ENCODE peak calls at places on chromosomes 5 and 9, in four cellular contexts. One of them, this sample, is unnamed. For H3K27me3, the result is how much of the 10 kb centered on the place peaks cover.

GRCh38 chr9:38017149-38017884 is 51.7 kb downstream of the SHB start:
- DNase-seq in mammary epithelial cell: peak
- DNase-seq in AG04450: no peak
- DNase-seq in GM23338: peak
- DNase-seq in this sample: no peak

GRCh38 chr9:102975246-102975645 is 19.9 kb upstream of the CYLC2 start:
- DNase-seq in mammary epithelial cell: no peak
- DNase-seq in AG04450: no peak
- DNase-seq in GM23338: no peak
- DNase-seq in this sample: no peak

GRCh38 chr9:680106-680505 is 161.4 kb upstream of the DMRT1 start:
- DNase-seq in mammary epithelial cell: no peak
- DNase-seq in AG04450: no peak
- DNase-seq in GM23338: no peak
- DNase-seq in this sample: no peak

GRCh38 chr5:140025736-140026135 is 17.4 kb downstream of the NRG2 start:
- DNase-seq in mammary epithelial cell: no peak
- DNase-seq in AG04450: no peak
- DNase-seq in GM23338: no peak
- DNase-seq in this sample: no peak

GRCh38 chr5:92527311-92528078 is 1053.5 kb downstream of the NR2F1-AS1 start:
- DNase-seq in mammary epithelial cell: no peak
- DNase-seq in AG04450: no peak
- DNase-seq in GM23338: no peak
- DNase-seq in this sample: peak

GRCh38 chr5:57862471-57863282 is 380.1 kb upstream of the ACTBL2 start:
- DNase-seq in mammary epithelial cell: peak
- DNase-seq in AG04450: no peak
- DNase-seq in GM23338: no peak
- DNase-seq in this sample: no peak

GRCh38 chr5:170581211-170581610 is 77.4 kb downstream of the KCNIP1 start:
- DNase-seq in mammary epithelial cell: no peak
- DNase-seq in AG04450: no peak
- DNase-seq in GM23338: no peak
- DNase-seq in this sample: no peak

GRCh38 chr5:169904568-169904967 is 75.7 kb downstream of the INSYN2B start:
- DNase-seq in mammary epithelial cell: no peak
- DNase-seq in AG04450: no peak
- DNase-seq in GM23338: no peak
- DNase-seq in this sample: no peak

GRCh38 chr9:108934323-108934885 is at the start of gene ABITRAM:
- DNase-seq in mammary epithelial cell: peak
- DNase-seq in AG04450: peak
- DNase-seq in GM23338: peak
- DNase-seq in this sample: no peak

GRCh38 chr9:36826581-36826980 is 207.5 kb downstream of the PAX5 start:
- DNase-seq in mammary epithelial cell: no peak
- DNase-seq in AG04450: no peak
- DNase-seq in GM23338: no peak
- DNase-seq in this sample: no peak

GRCh38 chr5:139700711-139701693 is 52.9 kb downstream of the CXXC5 start:
- DNase-seq in mammary epithelial cell: no peak
- DNase-seq in AG04450: no peak
- DNase-seq in GM23338: peak
- DNase-seq in this sample: no peak

GRCh38 chr5:107314330-107314729 is 356.4 kb downstream of the EFNA5 start:
- DNase-seq in mammary epithelial cell: peak
- DNase-seq in AG04450: no peak
- DNase-seq in GM23338: no peak
- DNase-seq in this sample: no peak

GRCh38 chr9:20408513-20408912 is 213.8 kb downstream of the MLLT3 start:
- DNase-seq in mammary epithelial cell: no peak
- DNase-seq in AG04450: no peak
- DNase-seq in GM23338: peak
- DNase-seq in this sample: no peak

GRCh38 chr5:167720676-167721260 is 570.7 kb upstream of the WWC1 start:
- DNase-seq in mammary epithelial cell: no peak
- DNase-seq in AG04450: peak
- DNase-seq in GM23338: no peak
- DNase-seq in this sample: no peak

GRCh38 chr9:114989600-114990410 is 59.4 kb upstream of the TNFSF8 start:
- DNase-seq in mammary epithelial cell: no peak
- DNase-seq in AG04450: no peak
- DNase-seq in GM23338: no peak
- DNase-seq in this sample: no peak

GRCh38 chr5:118441956-118442355 is 546.4 kb downstream of the DTWD2 start:
- DNase-seq in mammary epithelial cell: no peak
- DNase-seq in AG04450: no peak
- DNase-seq in GM23338: no peak
- DNase-seq in this sample: no peak

GRCh38 chr9:79220246-79220645 is 351.5 kb upstream of the TLE4 start:
- DNase-seq in mammary epithelial cell: no peak
- DNase-seq in AG04450: no peak
- DNase-seq in GM23338: no peak
- DNase-seq in this sample: no peak

GRCh38 chr5:192970-193831 is 1.9 kb downstream of the LRRC14B start:
- DNase-seq in mammary epithelial cell: no peak
- DNase-seq in AG04450: no peak
- DNase-seq in GM23338: no peak
- DNase-seq in this sample: no peak

GRCh38 chr5:180391276-180391675 is 38.1 kb upstream of the GFPT2 start:
- DNase-seq in mammary epithelial cell: no peak
- DNase-seq in AG04450: no peak
- DNase-seq in GM23338: no peak
- DNase-seq in this sample: no peak

GRCh38 chr9:137244486-137245449 is 3.7 kb downstream of the TUBB4B start:
- DNase-seq in mammary epithelial cell: no peak
- DNase-seq in AG04450: no peak
- DNase-seq in GM23338: no peak
- DNase-seq in this sample: no peak

GRCh38 chr5:151742870-151743294 is 15.5 kb downstream of the ATOX1 start:
- DNase-seq in mammary epithelial cell: peak
- DNase-seq in AG04450: peak
- DNase-seq in GM23338: peak
- DNase-seq in this sample: no peak

GRCh38 chr9:135517407-135517822 is 3.8 kb upstream of the LCN1 start:
- DNase-seq in mammary epithelial cell: no peak
- DNase-seq in AG04450: no peak
- DNase-seq in GM23338: no peak
- DNase-seq in this sample: no peak

GRCh38 chr9:33164138-33164809 is 2.9 kb downstream of the B4GALT1 start:
- DNase-seq in mammary epithelial cell: no peak
- DNase-seq in AG04450: no peak
- DNase-seq in GM23338: no peak
- DNase-seq in this sample: no peak

GRCh38 chr5:132059696-132060500 is 557 bp upstream of the IL3 start:
- DNase-seq in mammary epithelial cell: no peak
- DNase-seq in AG04450: no peak
- DNase-seq in GM23338: no peak
- DNase-seq in this sample: no peak

GRCh38 chr5:21140987-21141386 is 1153.0 kb upstream of the CDH18 start:
- DNase-seq in mammary epithelial cell: no peak
- DNase-seq in AG04450: no peak
- DNase-seq in GM23338: no peak
- DNase-seq in this sample: no peak

GRCh38 chr9:37988041-37988440 is 81.0 kb downstream of the SHB start:
- DNase-seq in mammary epithelial cell: no peak
- DNase-seq in AG04450: no peak
- DNase-seq in GM23338: no peak
- DNase-seq in this sample: no peak

GRCh38 chr9:22117511-22118388 is 108.6 kb upstream of the CDKN2B start:
- DNase-seq in mammary epithelial cell: peak
- DNase-seq in AG04450: no peak
- DNase-seq in GM23338: peak
- DNase-seq in this sample: no peak

GRCh38 chr9:77421506-77422265 is 226.4 kb downstream of the GNA14 start:
- DNase-seq in mammary epithelial cell: no peak
- DNase-seq in AG04450: no peak
- DNase-seq in GM23338: no peak
- DNase-seq in this sample: no peak

GRCh38 chr5:160310910-160311295 is 1.5 kb downstream of the CCNJL start:
- DNase-seq in mammary epithelial cell: no peak
- DNase-seq in AG04450: no peak
- DNase-seq in GM23338: peak
- DNase-seq in this sample: no peak

GRCh38 chr5:59055745-59056448 is 473.0 kb downstream of the RAB3C start:
- DNase-seq in mammary epithelial cell: peak
- DNase-seq in AG04450: no peak
- DNase-seq in GM23338: no peak
- DNase-seq in this sample: no peak

GRCh38 chr9:70987986-70988385 is 133.4 kb downstream of the TRPM3 start:
- DNase-seq in mammary epithelial cell: no peak
- DNase-seq in AG04450: peak
- DNase-seq in GM23338: no peak
- DNase-seq in this sample: peak

GRCh38 chr5:65808818-65809217 is 86.8 kb downstream of the NLN start:
- DNase-seq in mammary epithelial cell: no peak
- DNase-seq in AG04450: no peak
- DNase-seq in GM23338: no peak
- DNase-seq in this sample: no peak

GRCh38 chr5:145471831-145472616 is 363.1 kb downstream of the PRELID2 start:
- DNase-seq in mammary epithelial cell: peak
- DNase-seq in AG04450: no peak
- DNase-seq in GM23338: peak
- DNase-seq in this sample: no peak

GRCh38 chr9:125663127-125663526 is 43.9 kb downstream of the MAPKAP1 start:
- DNase-seq in mammary epithelial cell: peak
- DNase-seq in AG04450: no peak
- DNase-seq in GM23338: no peak
- DNase-seq in this sample: no peak

GRCh38 chr5:134545070-134545868 is 19.8 kb downstream of the JADE2 start:
- DNase-seq in mammary epithelial cell: no peak
- DNase-seq in AG04450: no peak
- DNase-seq in GM23338: no peak
- DNase-seq in this sample: no peak

GRCh38 chr5:10886497-10886896 is 125.5 kb upstream of the DAP start:
- DNase-seq in mammary epithelial cell: no peak
- DNase-seq in AG04450: no peak
- DNase-seq in GM23338: no peak
- DNase-seq in this sample: no peak
- TF ChIP-seq CTCF in mammary epithelial cell: no peak
- TF ChIP-seq CTCF in AG04450: no peak
- TF ChIP-seq CTCF in GM23338: no peak
- TF ChIP-seq CTCF in this sample: no peak

DNA sequence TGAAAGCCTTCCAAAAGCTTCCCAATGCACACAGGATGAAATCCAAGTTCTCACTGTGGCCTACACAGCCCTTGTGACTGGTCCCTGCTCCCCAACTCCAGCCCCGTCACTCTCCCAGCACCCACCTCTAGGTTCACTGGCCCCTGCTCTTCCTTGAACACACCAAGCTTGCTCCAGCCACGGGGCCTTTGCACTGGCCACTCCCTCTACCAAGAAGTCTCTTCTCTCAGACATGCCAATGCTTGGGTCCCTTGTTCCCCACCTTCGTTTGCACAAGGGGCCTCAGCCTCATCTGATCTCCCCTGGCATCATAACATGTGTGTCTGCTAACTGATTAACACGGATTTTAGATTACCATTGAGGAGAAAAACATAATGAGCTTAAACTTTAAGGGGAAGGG is 56.0 kb downstream of the ROR2 start:
- DNase-seq in mammary epithelial cell: no peak
- DNase-seq in AG04450: no peak
- DNase-seq in GM23338: no peak
- DNase-seq in this sample: no peak
- H3K4me3 ChIP-seq in mammary epithelial cell: no peak
- H3K4me3 ChIP-seq in AG04450: no peak
- H3K4me3 ChIP-seq in GM23338: no peak
- H3K4me3 ChIP-seq in this sample: no peak

GRCh38 chr5:1360861-1361260 is 16.0 kb upstream of the CLPTM1L start:
- DNase-seq in mammary epithelial cell: no peak
- DNase-seq in AG04450: no peak
- DNase-seq in GM23338: no peak
- DNase-seq in this sample: no peak

GRCh38 chr5:1363581-1363980 is 18.7 kb upstream of the CLPTM1L start:
- DNase-seq in mammary epithelial cell: no peak
- DNase-seq in AG04450: no peak
- DNase-seq in GM23338: no peak
- DNase-seq in this sample: no peak

GRCh38 chr5:1363160-1363559 is 18.3 kb upstream of the CLPTM1L start:
- DNase-seq in mammary epithelial cell: no peak
- DNase-seq in AG04450: no peak
- DNase-seq in GM23338: no peak
- DNase-seq in this sample: no peak

GRCh38 chr5:1364211-1364610 is 19.3 kb upstream of the CLPTM1L start:
- DNase-seq in mammary epithelial cell: no peak
- DNase-seq in AG04450: no peak
- DNase-seq in GM23338: no peak
- DNase-seq in this sample: no peak

DNA sequence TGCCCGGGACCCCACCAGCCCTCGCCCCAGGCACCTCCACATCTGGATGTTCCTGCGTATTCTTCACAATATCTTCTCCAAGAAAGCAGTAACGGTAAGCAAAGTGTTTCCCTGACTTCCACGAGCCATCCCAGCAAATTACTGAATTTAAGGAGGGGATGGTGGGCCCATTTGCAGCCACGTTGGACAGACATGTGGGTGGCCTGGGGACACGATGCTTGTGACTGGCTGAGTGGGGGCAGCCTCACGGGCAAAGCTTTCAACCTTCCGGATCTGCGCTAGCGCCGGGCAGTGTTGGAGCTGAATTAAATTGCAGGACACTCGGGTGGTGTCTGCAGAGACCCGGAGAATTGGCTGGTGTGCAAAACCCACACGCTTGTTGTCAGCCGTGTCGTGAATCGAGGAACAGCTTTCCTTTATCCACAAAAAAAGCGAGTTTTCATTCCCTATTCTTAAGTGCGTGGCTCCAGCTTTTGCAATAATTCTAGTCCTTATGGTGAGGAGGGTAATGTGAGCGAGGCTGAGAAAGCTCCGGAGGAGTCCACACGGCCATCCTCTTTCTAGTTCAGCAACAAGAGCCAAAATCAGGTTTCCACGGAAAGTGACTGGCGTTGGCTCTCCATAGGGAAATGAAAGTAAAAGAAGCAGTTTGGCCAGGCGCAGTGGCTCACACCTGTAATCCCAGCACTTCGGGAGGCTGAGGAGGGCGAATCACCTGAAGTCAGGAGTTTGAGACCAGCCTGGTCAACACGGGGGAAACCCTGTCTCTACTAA is 17.5 kb upstream of the CLPTM1L start:
- DNase-seq in mammary epithelial cell: no peak
- DNase-seq in AG04450: no peak
- DNase-seq in GM23338: no peak
- DNase-seq in this sample: no peak
- H3K27me3 ChIP-seq in mammary epithelial cell: under half
- H3K27me3 ChIP-seq in AG04450: under half
- H3K27me3 ChIP-seq in GM23338: under half
- H3K27me3 ChIP-seq in this sample: under half

DNA sequence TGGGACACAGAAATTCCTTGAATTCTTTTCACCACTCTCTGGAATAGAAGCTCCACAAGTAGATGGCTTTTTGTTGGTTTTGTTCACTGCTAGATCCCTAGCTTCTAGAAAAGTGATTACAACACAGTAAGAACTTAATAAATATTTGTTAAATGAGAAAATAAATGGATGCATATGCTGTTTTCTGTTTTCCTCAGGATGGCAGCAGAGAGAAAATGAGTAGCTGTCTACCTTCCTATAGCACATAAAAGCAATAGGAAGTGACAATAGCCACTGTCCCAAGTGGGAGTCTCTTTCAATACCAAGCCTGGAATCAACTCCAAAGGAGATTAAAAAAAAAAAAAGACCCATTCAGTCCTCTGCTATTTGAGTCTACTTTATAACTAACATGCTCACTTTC is 100.6 kb upstream of the NREP start:
- DNase-seq in mammary epithelial cell: no peak
- DNase-seq in AG04450: no peak
- DNase-seq in GM23338: no peak
- DNase-seq in this sample: no peak
- TF ChIP-seq CTCF in mammary epithelial cell: no peak
- TF ChIP-seq CTCF in AG04450: peak
- TF ChIP-seq CTCF in GM23338: no peak
- TF ChIP-seq CTCF in this sample: peak